ENCODE peak calls at places on chromosomes 5 and 9, in four cellular contexts. One of them, this sample, is unnamed.

GRCh38 chr9:130981761-130982147 is 27.2 kb upstream of the LAMC3 start:
- DNase-seq in HFF-Myc: no peak
- DNase-seq in A172: no peak
- DNase-seq in NCI-H187: peak
- DNase-seq in this sample: no peak

GRCh38 chr5:113296681-113297080 is 138.1 kb downstream of the TSSK1B start:
- DNase-seq in HFF-Myc: no peak
- DNase-seq in A172: no peak
- DNase-seq in NCI-H187: no peak
- DNase-seq in this sample: no peak

GRCh38 chr5:155402927-155403645 is 389.5 kb downstream of the KIF4B start:
- DNase-seq in HFF-Myc: no peak
- DNase-seq in A172: no peak
- DNase-seq in NCI-H187: peak
- DNase-seq in this sample: no peak

GRCh38 chr9:16461231-16461840 is 409.1 kb downstream of the BNC2 start:
- DNase-seq in HFF-Myc: no peak
- DNase-seq in A172: no peak
- DNase-seq in NCI-H187: peak
- DNase-seq in this sample: no peak

GRCh38 chr9:111994831-111995458 is 98.3 kb downstream of the UGCG start:
- DNase-seq in HFF-Myc: no peak
- DNase-seq in A172: no peak
- DNase-seq in NCI-H187: no peak
- DNase-seq in this sample: no peak

GRCh38 chr5:102077920-102078319 is 218.2 kb downstream of the SLCO4C1 start:
- DNase-seq in HFF-Myc: no peak
- DNase-seq in A172: no peak
- DNase-seq in NCI-H187: no peak
- DNase-seq in this sample: no peak

GRCh38 chr9:99038396-99038795 is 66.5 kb upstream of the TGFBR1 start:
- DNase-seq in HFF-Myc: no peak
- DNase-seq in A172: no peak
- DNase-seq in NCI-H187: no peak
- DNase-seq in this sample: no peak

GRCh38 chr9:79300153-79300552 is 271.6 kb upstream of the TLE4 start:
- DNase-seq in HFF-Myc: no peak
- DNase-seq in A172: no peak
- DNase-seq in NCI-H187: no peak
- DNase-seq in this sample: no peak

GRCh38 chr5:181059297-181060230 is 19.5 kb downstream of the BTNL9 start:
- DNase-seq in HFF-Myc: no peak
- DNase-seq in A172: no peak
- DNase-seq in NCI-H187: no peak
- DNase-seq in this sample: no peak

GRCh38 chr5:23466401-23466886 is 41.0 kb upstream of the PRDM9 start:
- DNase-seq in HFF-Myc: no peak
- DNase-seq in A172: peak
- DNase-seq in NCI-H187: no peak
- DNase-seq in this sample: no peak

GRCh38 chr9:95296761-95297160 is 20.7 kb downstream of the FANCC start:
- DNase-seq in HFF-Myc: no peak
- DNase-seq in A172: no peak
- DNase-seq in NCI-H187: no peak
- DNase-seq in this sample: no peak

GRCh38 chr5:88269222-88269771 is 652 bp upstream of the TMEM161B start:
- DNase-seq in HFF-Myc: no peak
- DNase-seq in A172: no peak
- DNase-seq in NCI-H187: no peak
- DNase-seq in this sample: peak

GRCh38 chr9:77648458-77649108 is 461 bp upstream of the GNA14 start:
- DNase-seq in HFF-Myc: no peak
- DNase-seq in A172: no peak
- DNase-seq in NCI-H187: no peak
- DNase-seq in this sample: no peak

GRCh38 chr5:172574845-172575170 is 66.3 kb upstream of the NEURL1B start:
- DNase-seq in HFF-Myc: no peak
- DNase-seq in A172: no peak
- DNase-seq in NCI-H187: no peak
- DNase-seq in this sample: no peak

GRCh38 chr9:3903906-3904305 is 378.1 kb upstream of the RFX3 start:
- DNase-seq in HFF-Myc: no peak
- DNase-seq in A172: no peak
- DNase-seq in NCI-H187: no peak
- DNase-seq in this sample: no peak

GRCh38 chr9:136553581-136553980 is 7.7 kb upstream of the NOTCH1 start:
- DNase-seq in HFF-Myc: no peak
- DNase-seq in A172: no peak
- DNase-seq in NCI-H187: no peak
- DNase-seq in this sample: no peak

GRCh38 chr5:55485073-55485472 is 49.7 kb downstream of the PLPP1 start:
- DNase-seq in HFF-Myc: no peak
- DNase-seq in A172: no peak
- DNase-seq in NCI-H187: no peak
- DNase-seq in this sample: no peak

GRCh38 chr9:131663288-131663687 is 76.6 kb downstream of the RAPGEF1 start:
- DNase-seq in HFF-Myc: no peak
- DNase-seq in A172: no peak
- DNase-seq in NCI-H187: no peak
- DNase-seq in this sample: no peak

GRCh38 chr9:110027624-110028023 is 180.3 kb downstream of the C9orf152 start:
- DNase-seq in HFF-Myc: peak
- DNase-seq in A172: peak
- DNase-seq in NCI-H187: no peak
- DNase-seq in this sample: no peak

GRCh38 chr5:143472576-143472975 is 69.1 kb upstream of the NR3C1 start:
- DNase-seq in HFF-Myc: no peak
- DNase-seq in A172: no peak
- DNase-seq in NCI-H187: no peak
- DNase-seq in this sample: no peak